ENCODE peak calls at places on chromosomes 2 and 18, in six cellular contexts. Q, L, R, M, F and H are unnamed samples.

GRCh38 chr2:239232195-239232578 is 168.6 kb downstream of the HDAC4 start:
- DNase-seq in Q (no peak), L (no peak), R (no peak), M (no peak), F (no peak), H (no peak)

GRCh38 chr18:53864758-53865157 is 359.7 kb downstream of the MBD2 start:
- DNase-seq in Q (no peak), L (no peak), R (no peak), M (no peak), F (no peak), H (no peak)

GRCh38 chr2:99537910-99538485 is 48.2 kb upstream of the REV1 start:
- DNase-seq in Q (no peak), L (no peak), R (no peak), M (no peak), F (no peak), H (no peak)

GRCh38 chr2:229380101-229380625 is 109.1 kb upstream of the PID1 start:
- DNase-seq in Q (no peak), L (no peak), R (no peak), M (no peak), F (no peak), H (no peak)

GRCh38 chr2:240586919-240587800 is 626 bp downstream of the CAPN10 start:
- DNase-seq in Q (peak), L (no peak), R (no peak), M (peak), F (no peak), H (peak)

GRCh38 chr2:212940816-212941215 is 210.6 kb downstream of the IKZF2 start:
- DNase-seq in Q (peak), L (peak), R (no peak), M (peak), F (no peak), H (no peak)

GRCh38 chr2:62304429-62305417 is 108.8 kb downstream of the B3GNT2 start:
- DNase-seq in Q (peak), L (no peak), R (no peak), M (peak), F (peak), H (peak)

GRCh38 chr2:68716539-68716938 is 18.1 kb upstream of the ARHGAP25 start:
- DNase-seq in Q (no peak), L (no peak), R (no peak), M (no peak), F (no peak), H (peak)

GRCh38 chr2:11410101-11410500 is 55.9 kb downstream of the E2F6 start:
- DNase-seq in Q (no peak), L (no peak), R (no peak), M (no peak), F (no peak), H (no peak)

GRCh38 chr18:22694954-22695353 is 238.2 kb upstream of the RBBP8 start:
- DNase-seq in Q (peak), L (no peak), R (no peak), M (peak), F (peak), H (no peak)

GRCh38 chr2:224612581-224612980 is 27.4 kb upstream of the CUL3 start:
- DNase-seq in Q (no peak), L (no peak), R (no peak), M (no peak), F (peak), H (no peak)

GRCh38 chr2:188146888-188147287 is 144.8 kb upstream of the GULP1 start:
- DNase-seq in Q (no peak), L (no peak), R (no peak), M (no peak), F (no peak), H (no peak)